ENCODE peak calls at places on chromosome 21, in six cellular contexts. One of them, this sample, is unnamed.

GRCh38 chr21:41427556-41427955 is 1.5 kb downstream of the MX1 start:
- DNase-seq in tibial artery: peak; percentile 25
- DNase-seq in stimulated activated CD8-positive, alpha-beta memory T cell treated with anti-CD3 and anti-CD28 coated beads, Interleukin-2, amount 100 ng/mL, for 1 hour: no peak
- DNase-seq in CD8-positive, alpha-beta T cell: no peak
- DNase-seq in IMR-90: no peak
- DNase-seq in cortex of kidney: no peak
- DNase-seq in this sample: no peak

GRCh38 chr21:42063578-42064521 is 7.3 kb upstream of the UMODL1 start:
- DNase-seq in CD8-positive, alpha-beta T cell: peak; percentile 38
- DNase-seq in tibial artery: no peak
- DNase-seq in cortex of kidney: no peak
- DNase-seq in IMR-90: no peak
- DNase-seq in stimulated activated CD8-positive, alpha-beta memory T cell treated with anti-CD3 and anti-CD28 coated beads, Interleukin-2, amount 100 ng/mL, for 1 hour: no peak
- DNase-seq in this sample: no peak

GRCh38 chr21:45544449-45545235 is 2.4 kb upstream of the SLC19A1 start:
- DNase-seq in stimulated activated CD8-positive, alpha-beta memory T cell treated with anti-CD3 and anti-CD28 coated beads, Interleukin-2, amount 100 ng/mL, for 1 hour: no peak
- DNase-seq in CD8-positive, alpha-beta T cell: no peak
- DNase-seq in cortex of kidney: no peak
- DNase-seq in tibial artery: peak; percentile 62
- DNase-seq in IMR-90: no peak
- DNase-seq in this sample: no peak

GRCh38 chr21:46223217-46223616 is 5.4 kb downstream of the LSS start:
- DNase-seq in stimulated activated CD8-positive, alpha-beta memory T cell treated with anti-CD3 and anti-CD28 coated beads, Interleukin-2, amount 100 ng/mL, for 1 hour: no peak
- DNase-seq in IMR-90: no peak
- DNase-seq in CD8-positive, alpha-beta T cell: no peak
- DNase-seq in cortex of kidney: no peak
- DNase-seq in tibial artery: no peak
- DNase-seq in this sample: no peak

GRCh38 chr21:38847556-38847955 is 41.8 kb downstream of the ETS2 start:
- DNase-seq in tibial artery: no peak
- DNase-seq in cortex of kidney: no peak
- DNase-seq in stimulated activated CD8-positive, alpha-beta memory T cell treated with anti-CD3 and anti-CD28 coated beads, Interleukin-2, amount 100 ng/mL, for 1 hour: no peak
- DNase-seq in IMR-90: no peak
- DNase-seq in CD8-positive, alpha-beta T cell: no peak
- DNase-seq in this sample: no peak

GRCh38 chr21:15943009-15943666 is 213.4 kb downstream of the USP25 start:
- DNase-seq in IMR-90: peak; percentile 4
- DNase-seq in cortex of kidney: no peak
- DNase-seq in stimulated activated CD8-positive, alpha-beta memory T cell treated with anti-CD3 and anti-CD28 coated beads, Interleukin-2, amount 100 ng/mL, for 1 hour: no peak
- DNase-seq in tibial artery: no peak
- DNase-seq in CD8-positive, alpha-beta T cell: no peak
- DNase-seq in this sample: peak; percentile 30

GRCh38 chr21:45228171-45228641 is 59.5 kb downstream of the POFUT2 start:
- DNase-seq in tibial artery: no peak
- DNase-seq in IMR-90: peak; percentile 99
- DNase-seq in CD8-positive, alpha-beta T cell: peak; percentile 68
- DNase-seq in cortex of kidney: no peak
- DNase-seq in stimulated activated CD8-positive, alpha-beta memory T cell treated with anti-CD3 and anti-CD28 coated beads, Interleukin-2, amount 100 ng/mL, for 1 hour: peak; percentile 54
- DNase-seq in this sample: no peak

GRCh38 chr21:32576011-32576410 is 9.3 kb downstream of the TCP10L start:
- DNase-seq in stimulated activated CD8-positive, alpha-beta memory T cell treated with anti-CD3 and anti-CD28 coated beads, Interleukin-2, amount 100 ng/mL, for 1 hour: no peak
- DNase-seq in tibial artery: no peak
- DNase-seq in IMR-90: no peak
- DNase-seq in CD8-positive, alpha-beta T cell: no peak
- DNase-seq in cortex of kidney: no peak
- DNase-seq in this sample: no peak

GRCh38 chr21:29382029-29382654 is 83.4 kb downstream of the BACH1 start:
- DNase-seq in stimulated activated CD8-positive, alpha-beta memory T cell treated with anti-CD3 and anti-CD28 coated beads, Interleukin-2, amount 100 ng/mL, for 1 hour: no peak
- DNase-seq in CD8-positive, alpha-beta T cell: no peak
- DNase-seq in cortex of kidney: no peak
- DNase-seq in tibial artery: no peak
- DNase-seq in IMR-90: peak; percentile 75
- DNase-seq in this sample: no peak

GRCh38 chr21:33940846-33941245 is 25.2 kb upstream of the ATP5PO start:
- DNase-seq in CD8-positive, alpha-beta T cell: no peak
- DNase-seq in cortex of kidney: no peak
- DNase-seq in tibial artery: no peak
- DNase-seq in stimulated activated CD8-positive, alpha-beta memory T cell treated with anti-CD3 and anti-CD28 coated beads, Interleukin-2, amount 100 ng/mL, for 1 hour: no peak
- DNase-seq in IMR-90: peak; percentile 48
- DNase-seq in this sample: peak; percentile 65

GRCh38 chr21:34807881-34808568 is 139.2 kb downstream of the CLIC6 start:
- DNase-seq in IMR-90: peak; percentile 94
- DNase-seq in tibial artery: peak; percentile 80
- DNase-seq in stimulated activated CD8-positive, alpha-beta memory T cell treated with anti-CD3 and anti-CD28 coated beads, Interleukin-2, amount 100 ng/mL, for 1 hour: peak; percentile 34
- DNase-seq in CD8-positive, alpha-beta T cell: peak; percentile 26
- DNase-seq in cortex of kidney: no peak
- DNase-seq in this sample: peak; percentile 80

GRCh38 chr21:37435120-37435519 is 68.5 kb downstream of the DYRK1A start:
- DNase-seq in stimulated activated CD8-positive, alpha-beta memory T cell treated with anti-CD3 and anti-CD28 coated beads, Interleukin-2, amount 100 ng/mL, for 1 hour: no peak
- DNase-seq in CD8-positive, alpha-beta T cell: peak; percentile 34
- DNase-seq in tibial artery: no peak
- DNase-seq in IMR-90: peak; percentile 80
- DNase-seq in cortex of kidney: no peak
- DNase-seq in this sample: peak; percentile 93

GRCh38 chr21:33362044-33362555 is 37.3 kb downstream of the IFNAR1 start:
- DNase-seq in IMR-90: no peak
- DNase-seq in stimulated activated CD8-positive, alpha-beta memory T cell treated with anti-CD3 and anti-CD28 coated beads, Interleukin-2, amount 100 ng/mL, for 1 hour: no peak
- DNase-seq in CD8-positive, alpha-beta T cell: peak; percentile 54
- DNase-seq in tibial artery: no peak
- DNase-seq in cortex of kidney: no peak
- DNase-seq in this sample: peak; percentile 35

GRCh38 chr21:43209575-43210453 is 41.0 kb downstream of the CRYAA start:
- DNase-seq in tibial artery: peak; percentile 59
- DNase-seq in IMR-90: peak; percentile 81
- DNase-seq in CD8-positive, alpha-beta T cell: no peak
- DNase-seq in stimulated activated CD8-positive, alpha-beta memory T cell treated with anti-CD3 and anti-CD28 coated beads, Interleukin-2, amount 100 ng/mL, for 1 hour: no peak
- DNase-seq in cortex of kidney: no peak
- DNase-seq in this sample: no peak

GRCh38 chr21:41726970-41727783 is 39.7 kb downstream of the RIPK4 start:
- DNase-seq in tibial artery: peak; percentile 96
- DNase-seq in stimulated activated CD8-positive, alpha-beta memory T cell treated with anti-CD3 and anti-CD28 coated beads, Interleukin-2, amount 100 ng/mL, for 1 hour: no peak
- DNase-seq in cortex of kidney: no peak
- DNase-seq in CD8-positive, alpha-beta T cell: no peak
- DNase-seq in IMR-90: peak; percentile 42
- DNase-seq in this sample: no peak

GRCh38 chr21:42779431-42779861 is 99.9 kb downstream of the WDR4 start:
- DNase-seq in cortex of kidney: no peak
- DNase-seq in tibial artery: no peak
- DNase-seq in CD8-positive, alpha-beta T cell: no peak
- DNase-seq in IMR-90: no peak
- DNase-seq in stimulated activated CD8-positive, alpha-beta memory T cell treated with anti-CD3 and anti-CD28 coated beads, Interleukin-2, amount 100 ng/mL, for 1 hour: no peak
- DNase-seq in this sample: no peak

GRCh38 chr21:27426196-27426595 is 459.3 kb upstream of the ADAMTS5 start:
- DNase-seq in cortex of kidney: no peak
- DNase-seq in CD8-positive, alpha-beta T cell: no peak
- DNase-seq in stimulated activated CD8-positive, alpha-beta memory T cell treated with anti-CD3 and anti-CD28 coated beads, Interleukin-2, amount 100 ng/mL, for 1 hour: no peak
- DNase-seq in IMR-90: no peak
- DNase-seq in tibial artery: no peak
- DNase-seq in this sample: no peak

This sample was measured in dermis microvascular lymphatic vessel endothelial cell.